ENCODE peak calls at places on chromosome 1, in five cellular contexts. W is ovary; T is CD8-positive, alpha-beta memory T cell; K is AG10803; L is small intestine. E is an unnamed sample.

GRCh38 chr1:243821177-243821680 is 28.8 kb downstream of the AKT3 start:
- DNase-seq in W (no peak), T (no peak), K (no peak), L (no peak), E (no peak)

GRCh38 chr1:48943393-48943792 is 166.7 kb upstream of the BEND5 start:
- DNase-seq in W (no peak), T (no peak), K (peak; percentile 87), L (no peak), E (no peak)

GRCh38 chr1:235929216-235929615 is 62.5 kb upstream of the LYST start:
- DNase-seq in W (no peak), T (no peak), K (no peak), L (no peak), E (no peak)

GRCh38 chr1:15885701-15886612 is 38.5 kb downstream of the SPEN start:
- DNase-seq in W (peak; percentile 99), T (no peak), K (peak; percentile 93), L (peak; percentile 94), E (peak; percentile 35)

GRCh38 chr1:197618065-197618464 is 157.2 kb downstream of the DENND1B start:
- DNase-seq in W (no peak), T (no peak), K (peak; percentile 3), L (no peak), E (no peak)

GRCh38 chr1:227934476-227935313 is 13.0 kb downstream of the WNT9A start:
- DNase-seq in W (peak; percentile 24), T (peak; percentile 75), K (peak; percentile 82), L (peak; percentile 6), E (no peak)

GRCh38 chr1:33096358-33097005 is 15.5 kb downstream of the AZIN2 start:
- DNase-seq in W (no peak), T (no peak), K (no peak), L (no peak), E (no peak)

GRCh38 chr1:72278461-72278860 is 3.9 kb downstream of the NEGR1 start:
- DNase-seq in W (no peak), T (no peak), K (no peak), L (no peak), E (no peak)

GRCh38 chr1:155976913-155977606 is 1.3 kb downstream of the ARHGEF2 start:
- DNase-seq in W (no peak), T (no peak), K (no peak), L (peak; percentile 36), E (no peak)

GRCh38 chr1:244012232-244012631 is 38.9 kb upstream of the ZBTB18 start:
- DNase-seq in W (no peak), T (no peak), K (peak; percentile 49), L (no peak), E (no peak)

GRCh38 chr1:104671684-104672353 is 922.1 kb downstream of the AMY1C start:
- DNase-seq in W (no peak), T (no peak), K (no peak), L (no peak), E (no peak)

GRCh38 chr1:17630048-17630830 is 90.7 kb downstream of the ARHGEF10L start:
- DNase-seq in W (no peak), T (no peak), K (peak; percentile 78), L (no peak), E (no peak)

GRCh38 chr1:99005142-99005491 is 456 bp upstream of the PLPPR5 start:
- DNase-seq in W (no peak), T (no peak), K (no peak), L (no peak), E (peak; percentile 12)

GRCh38 chr1:87052400-87052799 is 138.0 kb downstream of the HS2ST1 start:
- DNase-seq in W (no peak), T (no peak), K (no peak), L (no peak), E (no peak)

GRCh38 chr1:87052986-87053385 is 138.6 kb downstream of the HS2ST1 start:
- DNase-seq in W (no peak), T (no peak), K (no peak), L (no peak), E (no peak)

GRCh38 chr1:87056974-87057373 is 142.5 kb downstream of the HS2ST1 start:
- DNase-seq in W (no peak), T (no peak), K (no peak), L (no peak), E (no peak)

GRCh38 chr1:87048237-87048636 is 133.8 kb downstream of the HS2ST1 start:
- DNase-seq in W (no peak), T (no peak), K (no peak), L (no peak), E (no peak)

GRCh38 chr1:87051965-87052364 is 137.5 kb downstream of the HS2ST1 start:
- DNase-seq in W (no peak), T (no peak), K (no peak), L (no peak), E (no peak)
- H3K4me3 ChIP-seq in W (no peak overlapping the region), T (no peak overlapping the region), K (no peak overlapping the region), L (no peak overlapping the region), E (no peak overlapping the region)

DNA sequence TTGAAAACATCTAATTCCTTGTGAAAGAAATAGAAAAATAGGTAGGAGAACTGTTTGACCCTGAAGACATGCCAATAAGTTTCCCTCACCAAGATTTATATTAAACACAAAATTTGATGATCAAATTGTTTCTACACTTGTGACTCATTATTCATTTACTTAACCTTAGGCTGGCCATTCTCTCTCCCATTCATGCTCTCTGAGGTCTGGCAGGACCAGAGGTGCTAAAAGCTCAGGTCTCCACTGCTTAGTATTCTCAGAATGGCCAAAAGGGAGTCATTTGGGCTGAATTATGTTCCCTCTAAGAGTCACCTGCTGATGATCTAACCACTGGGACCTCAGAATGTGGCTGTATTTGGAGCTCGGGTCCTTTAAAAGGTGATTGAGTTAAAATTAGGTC is 47.1 kb upstream of the ATP1B1 start:
- DNase-seq in W (no peak), T (no peak), K (no peak), L (no peak), E (no peak)
- H3K4me3 ChIP-seq in W (no peak overlapping the region), T (no peak overlapping the region), K (no peak overlapping the region), L (no peak overlapping the region), E (no peak overlapping the region)

DNA sequence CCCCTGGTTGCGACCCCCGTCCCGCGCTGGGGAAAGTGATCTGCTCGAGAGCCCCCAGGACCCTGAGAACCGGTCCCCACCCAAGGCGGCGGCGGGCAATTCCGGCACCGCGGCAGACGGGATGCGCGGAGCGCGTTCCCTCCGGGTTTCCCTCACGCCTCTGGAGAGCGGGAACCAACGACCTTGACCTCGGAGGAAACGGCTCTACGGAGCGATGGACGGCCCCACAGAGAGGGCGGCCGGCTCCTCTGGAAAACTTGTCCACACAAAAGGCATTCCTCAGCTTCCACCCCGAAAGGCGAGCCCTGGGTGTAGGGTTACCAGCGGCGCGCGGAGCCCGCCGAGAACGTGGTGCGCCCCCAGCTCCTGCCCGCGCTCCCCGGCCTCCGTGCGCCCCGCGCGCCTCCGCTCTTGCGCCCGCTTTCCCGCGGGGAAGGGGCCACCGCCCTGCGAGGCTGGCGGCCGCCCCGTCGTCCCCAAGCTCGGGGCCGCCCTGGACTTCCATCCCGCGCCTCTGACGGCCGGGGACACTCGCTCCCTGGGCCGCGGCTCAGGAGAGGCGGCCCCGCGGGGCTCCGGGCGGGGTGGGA is 391 bp upstream of the KIAA1614 start:
- DNase-seq in W (peak; percentile 78), T (no peak), K (peak; percentile 46), L (no peak), E (no peak)
- H3K4me3 ChIP-seq in W (peak overlapping the region; percentile 64), T (no peak overlapping the region), K (peak overlapping the region; percentile 63), L (peak overlapping the region; percentile 53), E (no peak overlapping the region)

GRCh38 chr1:40383095-40383487 is 9.6 kb downstream of the SMAP2 start:
- DNase-seq in W (no peak), T (no peak), K (no peak), L (no peak), E (no peak)
- H3K4me3 ChIP-seq in W (no peak overlapping the region), T (peak overlapping the region; percentile 40), K (no peak overlapping the region), L (peak overlapping the region; percentile 26), E (peak overlapping the region; percentile 44)

GRCh38 chr1:10530756-10531155 is 56.0 kb downstream of the PEX14 start:
- DNase-seq in W (no peak), T (no peak), K (peak; percentile 71), L (no peak), E (no peak)
- H3K4me3 ChIP-seq in W (no peak overlapping the region), T (no peak overlapping the region), K (peak overlapping the region; percentile 18), L (no peak overlapping the region), E (no peak overlapping the region)

GRCh38 chr1:157364612-157365011 is 187.7 kb downstream of the FCRL5 start:
- DNase-seq in W (no peak), T (no peak), K (no peak), L (no peak), E (no peak)

GRCh38 chr1:157367870-157368269 is 184.4 kb downstream of the FCRL5 start:
- DNase-seq in W (no peak), T (no peak), K (no peak), L (no peak), E (no peak)

GRCh38 chr1:157368363-157368762 is 184.0 kb downstream of the FCRL5 start:
- DNase-seq in W (no peak), T (no peak), K (no peak), L (no peak), E (no peak)

GRCh38 chr1:157369808-157370521 is 182.3 kb downstream of the FCRL5 start:
- DNase-seq in W (no peak), T (no peak), K (peak; percentile 44), L (peak; percentile 74), E (peak; percentile 33)

GRCh38 chr1:157367091-157367739 is 185.1 kb downstream of the FCRL5 start:
- DNase-seq in W (no peak), T (no peak), K (no peak), L (peak; percentile 13), E (no peak)
- H3K4me3 ChIP-seq in W (no peak overlapping the region), T (no peak overlapping the region), K (no peak overlapping the region), L (no peak overlapping the region), E (no peak overlapping the region)

GRCh38 chr1:50047916-50048694 is 24.4 kb upstream of the AGBL4 start:
- DNase-seq in W (no peak), T (peak; percentile 47), K (no peak), L (no peak), E (no peak)
- H3K4me3 ChIP-seq in W (no peak overlapping the region), T (no peak overlapping the region), K (no peak overlapping the region), L (no peak overlapping the region), E (no peak overlapping the region)